ENCODE peak calls at places on chromosomes 13 and 19, in five cellular contexts. One of them, this sample, is unnamed.
A peak's percentile ranks its signal among the peaks of the same experiment; 100 is the strongest.

GRCh38 chr13:113726961-113727411 is 32.0 kb upstream of the TMEM255B start:
- DNase-seq in breast epithelium: no peak
- DNase-seq in endothelial cell of umbilical vein: no peak
- DNase-seq in Peyer's patch: no peak
- DNase-seq in stomach: no peak
- DNase-seq in this sample: no peak

GRCh38 chr19:2050991-2051770 is at the start of gene MKNK2:
- DNase-seq in Peyer's patch: peak; percentile 95
- DNase-seq in breast epithelium: peak; percentile 87
- DNase-seq in stomach: peak; percentile 94
- DNase-seq in endothelial cell of umbilical vein: peak; percentile 80
- DNase-seq in this sample: peak; percentile 95

GRCh38 chr19:38057954-38058690 is 151.1 kb downstream of the SIPA1L3 start:
- DNase-seq in stomach: peak; percentile 86
- DNase-seq in Peyer's patch: no peak
- DNase-seq in endothelial cell of umbilical vein: no peak
- DNase-seq in breast epithelium: peak; percentile 46
- DNase-seq in this sample: no peak

GRCh38 chr19:4374451-4375163 is 25.7 kb downstream of the SH3GL1 start:
- DNase-seq in stomach: peak; percentile 73
- DNase-seq in breast epithelium: no peak
- DNase-seq in Peyer's patch: no peak
- DNase-seq in endothelial cell of umbilical vein: peak; percentile 67
- DNase-seq in this sample: peak; percentile 50

GRCh38 chr19:56637976-56638555 is 4.9 kb upstream of the SMIM17 start:
- DNase-seq in stomach: peak; percentile 28
- DNase-seq in breast epithelium: peak; percentile 31
- DNase-seq in Peyer's patch: no peak
- DNase-seq in endothelial cell of umbilical vein: peak; percentile 53
- DNase-seq in this sample: peak; percentile 97

GRCh38 chr19:49387936-49388372 is at the start of gene KASH5:
- DNase-seq in Peyer's patch: peak; percentile 82
- DNase-seq in breast epithelium: peak; percentile 75
- DNase-seq in stomach: peak; percentile 83
- DNase-seq in endothelial cell of umbilical vein: peak; percentile 67
- DNase-seq in this sample: peak; percentile 85

GRCh38 chr19:45130888-45131615 is 29.7 kb downstream of the NKPD1 start:
- DNase-seq in stomach: peak; percentile 63
- DNase-seq in Peyer's patch: no peak
- DNase-seq in breast epithelium: no peak
- DNase-seq in endothelial cell of umbilical vein: peak; percentile 6
- DNase-seq in this sample: peak; percentile 34

GRCh38 chr19:44757057-44757734 is 8.7 kb downstream of the BCL3 start:
- DNase-seq in breast epithelium: no peak
- DNase-seq in endothelial cell of umbilical vein: no peak
- DNase-seq in stomach: peak; percentile 28
- DNase-seq in Peyer's patch: no peak
- DNase-seq in this sample: peak; percentile 76

GRCh38 chr19:38769635-38770211 is 3.6 kb downstream of the LGALS7 start:
- DNase-seq in stomach: peak; percentile 92
- DNase-seq in endothelial cell of umbilical vein: peak; percentile 70
- DNase-seq in Peyer's patch: peak; percentile 95
- DNase-seq in breast epithelium: peak; percentile 84
- DNase-seq in this sample: peak; percentile 92

GRCh38 chr19:58268344-58268743 is 10.4 kb upstream of the ZNF8 start:
- DNase-seq in stomach: no peak
- DNase-seq in Peyer's patch: no peak
- DNase-seq in endothelial cell of umbilical vein: no peak
- DNase-seq in breast epithelium: no peak
- DNase-seq in this sample: no peak

GRCh38 chr13:71866173-71867091 is 572 bp downstream of the DACH1 start:
- DNase-seq in stomach: peak; percentile 31
- DNase-seq in Peyer's patch: no peak
- DNase-seq in endothelial cell of umbilical vein: peak; percentile 51
- DNase-seq in breast epithelium: no peak
- DNase-seq in this sample: no peak

GRCh38 chr19:18057557-18057956 is 29.2 kb downstream of the IL12RB1 start:
- DNase-seq in endothelial cell of umbilical vein: no peak
- DNase-seq in Peyer's patch: no peak
- DNase-seq in breast epithelium: no peak
- DNase-seq in stomach: peak; percentile 29
- DNase-seq in this sample: peak; percentile 60

GRCh38 chr13:95724252-95724651 is 47.3 kb downstream of the DNAJC3 start:
- DNase-seq in Peyer's patch: no peak
- DNase-seq in breast epithelium: no peak
- DNase-seq in stomach: no peak
- DNase-seq in endothelial cell of umbilical vein: no peak
- DNase-seq in this sample: no peak

GRCh38 chr19:42150940-42151339 is 18.7 kb upstream of the POU2F2 start:
- DNase-seq in Peyer's patch: no peak
- DNase-seq in endothelial cell of umbilical vein: no peak
- DNase-seq in stomach: no peak
- DNase-seq in breast epithelium: no peak
- DNase-seq in this sample: no peak

GRCh38 chr13:105410602-105411001 is 1124.9 kb downstream of the EFNB2 start:
- DNase-seq in breast epithelium: peak; percentile 22
- DNase-seq in stomach: peak; percentile 67
- DNase-seq in Peyer's patch: no peak
- DNase-seq in endothelial cell of umbilical vein: peak; percentile 52
- DNase-seq in this sample: peak; percentile 86

GRCh38 chr19:6459356-6460098 is at the start of gene SLC25A23:
- DNase-seq in breast epithelium: peak; percentile 38
- DNase-seq in Peyer's patch: peak; percentile 51
- DNase-seq in stomach: peak; percentile 74
- DNase-seq in endothelial cell of umbilical vein: peak; percentile 75
- DNase-seq in this sample: peak; percentile 68

GRCh38 chr19:55479045-55479444 is 2.6 kb downstream of the ZNF628 start:
- DNase-seq in Peyer's patch: no peak
- DNase-seq in breast epithelium: no peak
- DNase-seq in endothelial cell of umbilical vein: no peak
- DNase-seq in stomach: no peak
- DNase-seq in this sample: no peak

GRCh38 chr13:49055021-49055420 is 79.3 kb downstream of the FNDC3A start:
- DNase-seq in stomach: no peak
- DNase-seq in endothelial cell of umbilical vein: no peak
- DNase-seq in Peyer's patch: no peak
- DNase-seq in breast epithelium: no peak
- DNase-seq in this sample: no peak

GRCh38 chr19:34124828-34125227 is 47.5 kb upstream of the LSM14A start:
- DNase-seq in endothelial cell of umbilical vein: no peak
- DNase-seq in breast epithelium: no peak
- DNase-seq in stomach: no peak
- DNase-seq in Peyer's patch: no peak
- DNase-seq in this sample: no peak

GRCh38 chr13:110108348-110109139 is 198.4 kb downstream of the COL4A1 start:
- DNase-seq in Peyer's patch: no peak
- DNase-seq in breast epithelium: peak; percentile 74
- DNase-seq in stomach: peak; percentile 76
- DNase-seq in endothelial cell of umbilical vein: peak; percentile 46
- DNase-seq in this sample: peak; percentile 88

DNA sequence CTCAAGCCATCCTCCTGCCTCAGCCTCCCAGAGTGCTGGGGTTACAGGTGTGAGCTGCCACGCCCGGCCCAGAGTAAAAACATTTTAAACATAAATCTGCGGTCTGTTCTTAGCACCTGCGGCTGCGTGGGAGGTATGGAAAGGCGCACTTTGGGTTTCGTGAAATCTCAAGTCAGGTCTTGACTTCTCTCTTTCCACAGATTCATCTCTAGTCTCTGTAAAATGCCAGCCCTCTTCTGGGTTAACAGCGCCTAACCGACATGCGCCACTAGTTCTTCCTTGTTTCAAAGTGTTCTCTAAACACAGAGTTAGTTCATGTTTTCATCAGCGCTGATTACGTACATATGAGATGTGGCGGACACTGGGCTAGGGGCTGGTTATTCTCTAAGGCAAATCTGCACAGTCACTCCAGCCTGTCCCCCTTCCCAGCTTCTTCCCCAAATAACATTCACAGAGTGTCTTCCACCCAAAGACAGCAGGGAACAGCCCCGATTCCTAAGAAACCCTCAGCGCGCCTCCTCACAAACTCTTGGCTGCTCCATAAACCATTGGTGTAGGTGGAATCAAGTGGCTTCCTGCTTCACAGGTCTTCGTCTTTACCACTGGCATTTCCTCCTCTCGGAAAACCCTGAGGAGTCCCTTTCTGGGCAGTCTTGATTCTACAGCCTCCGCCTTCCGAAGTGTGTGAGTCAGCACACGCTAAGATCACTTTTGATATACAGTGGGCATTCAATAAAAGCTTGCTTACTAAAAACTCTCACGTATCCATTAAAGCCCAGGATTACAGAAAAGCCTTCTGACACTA is 1.4 kb downstream of the PARP4 start:
- DNase-seq in stomach: peak; percentile 53
- DNase-seq in breast epithelium: peak; percentile 22
- DNase-seq in endothelial cell of umbilical vein: peak; percentile 85
- DNase-seq in Peyer's patch: peak; percentile 70
- DNase-seq in this sample: no peak
- TF ChIP-seq POLR2A in stomach: no peak
- TF ChIP-seq POLR2A in breast epithelium: no peak
- TF ChIP-seq POLR2A in endothelial cell of umbilical vein: no peak
- TF ChIP-seq POLR2A in Peyer's patch: peak; percentile 62
- TF ChIP-seq POLR2A in this sample: no peak

GRCh38 chr19:10768369-10768768 is 50.5 kb downstream of the DNM2 start:
- DNase-seq in Peyer's patch: no peak
- DNase-seq in breast epithelium: no peak
- DNase-seq in endothelial cell of umbilical vein: no peak
- DNase-seq in stomach: no peak
- DNase-seq in this sample: no peak
- H3K4me1 ChIP-seq in Peyer's patch: peaks cover 6% of the 10 kb centered on the region
- H3K4me1 ChIP-seq in breast epithelium: peaks cover 13% of the 10 kb centered on the region
- H3K4me1 ChIP-seq in endothelial cell of umbilical vein: peaks cover 3% of the 10 kb centered on the region
- H3K4me1 ChIP-seq in stomach: peaks cover 70% of the 10 kb centered on the region
- H3K4me1 ChIP-seq in this sample: peaks cover 64% of the 10 kb centered on the region

GRCh38 chr19:913080-913748 is at the start of gene R3HDM4:
- DNase-seq in Peyer's patch: peak; percentile 80
- DNase-seq in breast epithelium: peak; percentile 76
- DNase-seq in endothelial cell of umbilical vein: peak; percentile 38
- DNase-seq in stomach: peak; percentile 86
- DNase-seq in this sample: peak; percentile 77
- TF ChIP-seq POLR2A in Peyer's patch: peak; percentile 45
- TF ChIP-seq POLR2A in breast epithelium: no peak
- TF ChIP-seq POLR2A in endothelial cell of umbilical vein: peak; percentile 47
- TF ChIP-seq POLR2A in stomach: no peak
- TF ChIP-seq POLR2A in this sample: no peak

DNA sequence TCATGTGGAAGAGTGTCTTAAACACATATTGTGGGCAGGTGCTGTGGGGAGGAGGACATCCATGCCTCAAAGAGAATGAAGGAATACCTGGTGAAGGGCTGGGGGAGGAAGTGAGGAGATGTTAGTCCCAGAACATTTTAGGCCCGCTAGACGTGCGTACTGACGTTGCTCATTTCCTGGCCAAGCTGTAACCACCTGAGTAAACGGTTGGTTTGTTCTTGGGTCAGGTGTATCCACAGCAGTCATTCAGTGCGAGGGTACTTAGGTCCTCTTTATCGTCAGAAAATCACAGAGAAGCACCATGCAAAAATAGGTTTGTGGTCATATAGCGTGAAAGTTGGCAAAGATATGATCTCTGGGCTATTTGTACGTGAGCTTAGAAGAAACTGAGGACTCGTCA is 51.8 kb downstream of the ARHGEF7 start:
- DNase-seq in endothelial cell of umbilical vein: no peak
- DNase-seq in breast epithelium: no peak
- DNase-seq in Peyer's patch: no peak
- DNase-seq in stomach: no peak
- DNase-seq in this sample: no peak
- H3K4me1 ChIP-seq in endothelial cell of umbilical vein: no peaks in the 10 kb centered on the region
- H3K4me1 ChIP-seq in breast epithelium: no peaks in the 10 kb centered on the region
- H3K4me1 ChIP-seq in Peyer's patch: no peaks in the 10 kb centered on the region
- H3K4me1 ChIP-seq in stomach: peaks cover 26% of the 10 kb centered on the region
- H3K4me1 ChIP-seq in this sample: no peaks in the 10 kb centered on the region

DNA sequence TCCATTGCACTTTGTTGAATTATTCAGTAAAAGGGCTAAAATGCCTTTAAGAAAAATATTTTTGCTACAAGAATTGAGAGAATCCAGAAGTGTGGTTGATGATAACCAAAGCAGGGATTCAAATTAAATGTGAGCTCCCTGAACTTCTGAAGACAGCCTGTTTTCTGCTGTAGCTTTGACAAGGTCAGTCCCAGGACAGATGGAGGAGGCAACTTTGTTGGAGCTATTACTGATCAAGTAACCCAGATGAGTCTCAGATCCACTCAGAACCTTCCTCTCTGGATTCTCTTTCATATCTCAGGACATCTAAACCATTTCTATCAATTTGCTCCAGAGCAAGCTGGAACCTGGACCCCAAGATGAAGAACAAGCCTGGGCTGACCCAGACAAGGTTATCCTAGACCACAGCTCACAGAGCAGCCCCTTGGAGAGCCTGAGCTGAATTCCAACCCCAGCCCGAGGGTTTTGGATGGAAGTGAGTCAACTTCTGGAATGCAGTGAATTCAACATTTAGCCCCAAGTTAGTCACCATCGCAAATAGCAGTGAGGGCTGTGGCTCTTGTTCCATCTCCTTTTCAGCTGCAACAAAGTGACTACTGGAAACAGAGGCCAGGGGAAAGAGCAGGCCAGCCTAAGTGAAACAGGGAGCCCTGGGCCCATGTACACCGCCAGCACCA is 137.8 kb upstream of the TSC22D1 start:
- DNase-seq in stomach: no peak
- DNase-seq in Peyer's patch: no peak
- DNase-seq in endothelial cell of umbilical vein: peak; percentile 81
- DNase-seq in breast epithelium: peak; percentile 56
- DNase-seq in this sample: no peak
- TF ChIP-seq POLR2A in stomach: no peak
- TF ChIP-seq POLR2A in Peyer's patch: no peak
- TF ChIP-seq POLR2A in endothelial cell of umbilical vein: no peak
- TF ChIP-seq POLR2A in breast epithelium: no peak
- TF ChIP-seq POLR2A in this sample: no peak

GRCh38 chr19:48252625-48253024 is 3.1 kb downstream of the CARD8 start:
- DNase-seq in endothelial cell of umbilical vein: no peak
- DNase-seq in Peyer's patch: no peak
- DNase-seq in breast epithelium: no peak
- DNase-seq in stomach: no peak
- DNase-seq in this sample: no peak
- H3K4me1 ChIP-seq in endothelial cell of umbilical vein: peaks cover 58% of the 10 kb centered on the region
- H3K4me1 ChIP-seq in Peyer's patch: no peaks in the 10 kb centered on the region
- H3K4me1 ChIP-seq in breast epithelium: no peaks in the 10 kb centered on the region
- H3K4me1 ChIP-seq in stomach: peaks cover 27% of the 10 kb centered on the region
- H3K4me1 ChIP-seq in this sample: peaks cover 9% of the 10 kb centered on the region

GRCh38 chr13:78999494-78999893 is 340.5 kb upstream of the OBI1 start:
- DNase-seq in stomach: no peak
- DNase-seq in endothelial cell of umbilical vein: no peak
- DNase-seq in Peyer's patch: no peak
- DNase-seq in breast epithelium: no peak
- DNase-seq in this sample: no peak
- TF ChIP-seq POLR2A in stomach: no peak
- TF ChIP-seq POLR2A in endothelial cell of umbilical vein: no peak
- TF ChIP-seq POLR2A in Peyer's patch: no peak
- TF ChIP-seq POLR2A in breast epithelium: no peak
- TF ChIP-seq POLR2A in this sample: no peak

DNA sequence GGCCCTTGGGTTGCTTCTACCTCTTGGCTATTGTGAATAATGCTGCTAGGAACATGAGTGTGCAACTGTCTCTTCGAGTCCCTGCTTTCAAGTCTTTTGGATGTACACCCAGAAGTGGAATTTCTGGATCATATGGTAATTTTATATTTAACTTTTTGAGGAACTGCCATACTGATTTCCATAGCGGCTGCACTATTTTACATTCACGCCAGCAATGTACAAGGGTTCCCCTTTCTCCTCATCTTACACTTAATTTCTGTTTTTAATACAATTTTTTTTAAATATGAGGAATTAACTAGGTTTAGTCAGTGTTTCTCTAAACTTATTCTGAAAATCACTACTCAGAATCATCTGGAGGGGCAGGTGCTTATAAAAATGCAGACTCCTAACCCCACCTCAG is 24.3 kb upstream of the SLC46A3 start:
- DNase-seq in breast epithelium: no peak
- DNase-seq in stomach: no peak
- DNase-seq in endothelial cell of umbilical vein: no peak
- DNase-seq in Peyer's patch: no peak
- DNase-seq in this sample: no peak
- H3K4me1 ChIP-seq in breast epithelium: no peaks in the 10 kb centered on the region
- H3K4me1 ChIP-seq in stomach: no peaks in the 10 kb centered on the region
- H3K4me1 ChIP-seq in endothelial cell of umbilical vein: peaks cover 11% of the 10 kb centered on the region
- H3K4me1 ChIP-seq in Peyer's patch: no peaks in the 10 kb centered on the region
- H3K4me1 ChIP-seq in this sample: no peaks in the 10 kb centered on the region

This sample was measured in testis.